ENCODE peak calls at places on chromosome 4, in seven cellular contexts. One of them, this sample, is unnamed. For H3K4me1, the result is how much of the 10 kb centered on the place peaks cover.

GRCh38 chr4:47222276-47222675 is 190.9 kb downstream of the GABRB1 start:
- DNase-seq in tibial artery: no peak
- DNase-seq in esophagus muscularis mucosa: no peak
- DNase-seq in lower lobe of right lung: no peak
- DNase-seq in colonic mucosa: no peak
- DNase-seq in CD4-positive, alpha-beta memory T cell: no peak
- DNase-seq in right lobe of liver: no peak
- DNase-seq in this sample: no peak

GRCh38 chr4:108783666-108784463 is 21.0 kb upstream of the ETNPPL start:
- DNase-seq in tibial artery: no peak
- DNase-seq in esophagus muscularis mucosa: no peak
- DNase-seq in lower lobe of right lung: no peak
- DNase-seq in colonic mucosa: no peak
- DNase-seq in CD4-positive, alpha-beta memory T cell: no peak
- DNase-seq in right lobe of liver: no peak
- DNase-seq in this sample: no peak

GRCh38 chr4:14478504-14478903 is 523.8 kb upstream of the CPEB2 start:
- DNase-seq in tibial artery: no peak
- DNase-seq in esophagus muscularis mucosa: no peak
- DNase-seq in lower lobe of right lung: no peak
- DNase-seq in colonic mucosa: no peak
- DNase-seq in CD4-positive, alpha-beta memory T cell: no peak
- DNase-seq in right lobe of liver: no peak
- DNase-seq in this sample: no peak

GRCh38 chr4:103008875-103009729 is 10.4 kb downstream of the SLC9B1 start:
- DNase-seq in tibial artery: no peak
- DNase-seq in esophagus muscularis mucosa: no peak
- DNase-seq in lower lobe of right lung: no peak
- DNase-seq in colonic mucosa: peak
- DNase-seq in CD4-positive, alpha-beta memory T cell: peak
- DNase-seq in right lobe of liver: no peak
- DNase-seq in this sample: no peak

GRCh38 chr4:168618577-168619265 is 121.9 kb downstream of the PALLD start:
- DNase-seq in tibial artery: no peak
- DNase-seq in esophagus muscularis mucosa: no peak
- DNase-seq in lower lobe of right lung: no peak
- DNase-seq in colonic mucosa: no peak
- DNase-seq in CD4-positive, alpha-beta memory T cell: no peak
- DNase-seq in right lobe of liver: no peak
- DNase-seq in this sample: no peak

GRCh38 chr4:186953601-186954260 is 230.1 kb upstream of the FAT1 start:
- DNase-seq in tibial artery: no peak
- DNase-seq in esophagus muscularis mucosa: no peak
- DNase-seq in lower lobe of right lung: no peak
- DNase-seq in colonic mucosa: no peak
- DNase-seq in CD4-positive, alpha-beta memory T cell: no peak
- DNase-seq in right lobe of liver: no peak
- DNase-seq in this sample: no peak

GRCh38 chr4:114479595-114479994 is 119.0 kb upstream of the UGT8 start:
- DNase-seq in tibial artery: no peak
- DNase-seq in esophagus muscularis mucosa: no peak
- DNase-seq in lower lobe of right lung: no peak
- DNase-seq in colonic mucosa: no peak
- DNase-seq in CD4-positive, alpha-beta memory T cell: no peak
- DNase-seq in right lobe of liver: no peak
- DNase-seq in this sample: no peak

GRCh38 chr4:138182838-138183426 is 59.2 kb downstream of the SLC7A11 start:
- DNase-seq in tibial artery: no peak
- DNase-seq in esophagus muscularis mucosa: no peak
- DNase-seq in lower lobe of right lung: no peak
- DNase-seq in colonic mucosa: no peak
- DNase-seq in CD4-positive, alpha-beta memory T cell: no peak
- DNase-seq in right lobe of liver: no peak
- DNase-seq in this sample: no peak

GRCh38 chr4:113383111-113383785 is 333.8 kb downstream of the ANK2 start:
- DNase-seq in tibial artery: no peak
- DNase-seq in esophagus muscularis mucosa: no peak
- DNase-seq in lower lobe of right lung: no peak
- DNase-seq in colonic mucosa: no peak
- DNase-seq in CD4-positive, alpha-beta memory T cell: no peak
- DNase-seq in right lobe of liver: no peak
- DNase-seq in this sample: no peak

GRCh38 chr4:34323549-34324325 is 1920.6 kb downstream of the ARAP2 start:
- DNase-seq in tibial artery: no peak
- DNase-seq in esophagus muscularis mucosa: no peak
- DNase-seq in lower lobe of right lung: no peak
- DNase-seq in colonic mucosa: no peak
- DNase-seq in CD4-positive, alpha-beta memory T cell: no peak
- DNase-seq in right lobe of liver: no peak
- DNase-seq in this sample: no peak

GRCh38 chr4:141646969-141647368 is 10.6 kb downstream of the IL15 start:
- DNase-seq in tibial artery: no peak
- DNase-seq in esophagus muscularis mucosa: no peak
- DNase-seq in lower lobe of right lung: no peak
- DNase-seq in colonic mucosa: no peak
- DNase-seq in CD4-positive, alpha-beta memory T cell: no peak
- DNase-seq in right lobe of liver: no peak
- DNase-seq in this sample: no peak

GRCh38 chr4:144820706-144821105 is 174.8 kb downstream of the HHIP start:
- DNase-seq in tibial artery: no peak
- DNase-seq in esophagus muscularis mucosa: no peak
- DNase-seq in lower lobe of right lung: no peak
- DNase-seq in colonic mucosa: no peak
- DNase-seq in CD4-positive, alpha-beta memory T cell: no peak
- DNase-seq in right lobe of liver: no peak
- DNase-seq in this sample: no peak

GRCh38 chr4:1348014-1348513 is 1.1 kb downstream of the UVSSA start:
- DNase-seq in tibial artery: no peak
- DNase-seq in esophagus muscularis mucosa: no peak
- DNase-seq in lower lobe of right lung: peak
- DNase-seq in colonic mucosa: peak
- DNase-seq in CD4-positive, alpha-beta memory T cell: no peak
- DNase-seq in right lobe of liver: no peak
- DNase-seq in this sample: no peak

GRCh38 chr4:168803727-168804126 is 206.3 kb downstream of the CBR4 start:
- DNase-seq in tibial artery: no peak
- DNase-seq in esophagus muscularis mucosa: no peak
- DNase-seq in lower lobe of right lung: no peak
- DNase-seq in colonic mucosa: no peak
- DNase-seq in CD4-positive, alpha-beta memory T cell: no peak
- DNase-seq in right lobe of liver: no peak
- DNase-seq in this sample: no peak

GRCh38 chr4:52643846-52644245 is 15.3 kb downstream of the USP46 start:
- DNase-seq in tibial artery: peak
- DNase-seq in esophagus muscularis mucosa: no peak
- DNase-seq in lower lobe of right lung: peak
- DNase-seq in colonic mucosa: no peak
- DNase-seq in CD4-positive, alpha-beta memory T cell: no peak
- DNase-seq in right lobe of liver: peak
- DNase-seq in this sample: peak

GRCh38 chr4:151329217-151330007 is 4.0 kb upstream of the SH3D19 start:
- DNase-seq in tibial artery: no peak
- DNase-seq in esophagus muscularis mucosa: no peak
- DNase-seq in lower lobe of right lung: no peak
- DNase-seq in colonic mucosa: no peak
- DNase-seq in CD4-positive, alpha-beta memory T cell: no peak
- DNase-seq in right lobe of liver: no peak
- DNase-seq in this sample: no peak

GRCh38 chr4:1204286-1204827 is 32.0 kb upstream of the SPON2 start:
- DNase-seq in tibial artery: no peak
- DNase-seq in esophagus muscularis mucosa: no peak
- DNase-seq in lower lobe of right lung: peak
- DNase-seq in colonic mucosa: peak
- DNase-seq in CD4-positive, alpha-beta memory T cell: no peak
- DNase-seq in right lobe of liver: peak
- DNase-seq in this sample: peak

GRCh38 chr4:109729155-109729562 is 711 bp downstream of the PLA2G12A start:
- DNase-seq in tibial artery: no peak
- DNase-seq in esophagus muscularis mucosa: no peak
- DNase-seq in lower lobe of right lung: no peak
- DNase-seq in colonic mucosa: no peak
- DNase-seq in CD4-positive, alpha-beta memory T cell: no peak
- DNase-seq in right lobe of liver: no peak
- DNase-seq in this sample: no peak

GRCh38 chr4:107800058-107800457 is 24.7 kb upstream of the SGMS2 start:
- DNase-seq in tibial artery: no peak
- DNase-seq in esophagus muscularis mucosa: no peak
- DNase-seq in lower lobe of right lung: no peak
- DNase-seq in colonic mucosa: peak
- DNase-seq in CD4-positive, alpha-beta memory T cell: no peak
- DNase-seq in right lobe of liver: peak
- DNase-seq in this sample: no peak

GRCh38 chr4:8745036-8745827 is 126.4 kb downstream of the HMX1 start:
- DNase-seq in tibial artery: peak
- DNase-seq in esophagus muscularis mucosa: no peak
- DNase-seq in lower lobe of right lung: peak
- DNase-seq in colonic mucosa: no peak
- DNase-seq in CD4-positive, alpha-beta memory T cell: no peak
- DNase-seq in right lobe of liver: peak
- DNase-seq in this sample: peak

GRCh38 chr4:136831553-136831952 is 700.7 kb downstream of the PCDH18 start:
- DNase-seq in tibial artery: no peak
- DNase-seq in esophagus muscularis mucosa: no peak
- DNase-seq in lower lobe of right lung: no peak
- DNase-seq in colonic mucosa: no peak
- DNase-seq in CD4-positive, alpha-beta memory T cell: no peak
- DNase-seq in right lobe of liver: no peak
- DNase-seq in this sample: no peak

GRCh38 chr4:90757529-90757928 is 630.3 kb downstream of the CCSER1 start:
- DNase-seq in tibial artery: no peak
- DNase-seq in esophagus muscularis mucosa: no peak
- DNase-seq in lower lobe of right lung: no peak
- DNase-seq in colonic mucosa: no peak
- DNase-seq in CD4-positive, alpha-beta memory T cell: no peak
- DNase-seq in right lobe of liver: no peak
- DNase-seq in this sample: no peak

GRCh38 chr4:181796502-181796901 is 446.7 kb upstream of the TENM3 start:
- DNase-seq in tibial artery: no peak
- DNase-seq in esophagus muscularis mucosa: no peak
- DNase-seq in lower lobe of right lung: no peak
- DNase-seq in colonic mucosa: no peak
- DNase-seq in CD4-positive, alpha-beta memory T cell: no peak
- DNase-seq in right lobe of liver: no peak
- DNase-seq in this sample: no peak

GRCh38 chr4:168585168-168586091 is 88.6 kb downstream of the PALLD start:
- DNase-seq in tibial artery: peak
- DNase-seq in esophagus muscularis mucosa: no peak
- DNase-seq in lower lobe of right lung: peak
- DNase-seq in colonic mucosa: peak
- DNase-seq in CD4-positive, alpha-beta memory T cell: no peak
- DNase-seq in right lobe of liver: peak
- DNase-seq in this sample: peak

GRCh38 chr4:2478220-2478619 is 9.3 kb downstream of the RNF4 start:
- DNase-seq in tibial artery: no peak
- DNase-seq in esophagus muscularis mucosa: no peak
- DNase-seq in lower lobe of right lung: no peak
- DNase-seq in colonic mucosa: no peak
- DNase-seq in CD4-positive, alpha-beta memory T cell: no peak
- DNase-seq in right lobe of liver: no peak
- DNase-seq in this sample: no peak
- H3K4me1 ChIP-seq in tibial artery: half or more
- H3K4me1 ChIP-seq in esophagus muscularis mucosa: half or more
- H3K4me1 ChIP-seq in lower lobe of right lung: half or more
- H3K4me1 ChIP-seq in colonic mucosa: under half
- H3K4me1 ChIP-seq in CD4-positive, alpha-beta memory T cell: half or more
- H3K4me1 ChIP-seq in right lobe of liver: under half
- H3K4me1 ChIP-seq in this sample: under half

GRCh38 chr4:25158817-25159216 is 1.4 kb downstream of the SEPSECS start:
- DNase-seq in tibial artery: no peak
- DNase-seq in esophagus muscularis mucosa: no peak
- DNase-seq in lower lobe of right lung: no peak
- DNase-seq in colonic mucosa: no peak
- DNase-seq in CD4-positive, alpha-beta memory T cell: no peak
- DNase-seq in right lobe of liver: no peak
- DNase-seq in this sample: no peak
- H3K27ac ChIP-seq in tibial artery: no peak
- H3K27ac ChIP-seq in esophagus muscularis mucosa: no peak
- H3K27ac ChIP-seq in lower lobe of right lung: no peak
- H3K27ac ChIP-seq in colonic mucosa: no peak
- H3K27ac ChIP-seq in CD4-positive, alpha-beta memory T cell: no peak
- H3K27ac ChIP-seq in right lobe of liver: peak
- H3K27ac ChIP-seq in this sample: no peak

DNA sequence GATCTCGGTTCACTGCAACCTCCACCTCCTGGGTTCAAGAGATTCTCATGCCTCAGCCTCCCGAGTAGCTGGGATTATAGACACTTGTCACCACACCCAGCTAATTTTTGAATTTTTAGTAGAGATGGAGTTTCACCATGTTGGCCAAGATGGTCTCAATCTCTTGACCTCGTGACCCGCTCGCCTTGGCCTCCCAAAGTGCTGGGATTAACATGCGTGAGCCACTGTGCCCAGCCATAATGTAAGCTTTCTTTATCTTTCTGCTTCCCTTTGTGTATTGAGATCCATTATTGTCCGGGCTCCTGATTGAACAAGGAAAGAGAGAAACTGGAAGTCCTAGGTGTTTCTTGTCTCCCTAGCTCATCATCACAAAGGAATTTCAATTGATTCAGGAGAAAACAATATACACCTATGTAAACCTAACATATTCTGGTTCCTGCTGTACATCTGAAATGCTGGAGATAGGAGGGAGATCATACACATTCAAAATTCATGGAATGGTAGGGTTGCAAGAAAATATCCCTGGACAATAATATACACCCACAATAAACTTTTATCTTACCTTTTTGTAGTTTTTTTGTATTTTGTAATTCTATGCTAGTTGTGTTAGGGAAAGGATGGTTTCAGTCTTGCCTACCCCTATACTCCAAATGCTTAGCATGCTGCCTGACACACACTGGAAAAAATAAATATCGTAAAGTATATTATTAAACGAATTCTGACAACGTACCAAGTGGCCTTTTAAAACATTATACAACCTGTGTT is 194.4 kb upstream of the HS3ST1 start:
- DNase-seq in tibial artery: no peak
- DNase-seq in esophagus muscularis mucosa: no peak
- DNase-seq in lower lobe of right lung: no peak
- DNase-seq in colonic mucosa: no peak
- DNase-seq in CD4-positive, alpha-beta memory T cell: no peak
- DNase-seq in right lobe of liver: no peak
- DNase-seq in this sample: no peak
- H3K4me1 ChIP-seq in tibial artery: under half
- H3K4me1 ChIP-seq in esophagus muscularis mucosa: under half
- H3K4me1 ChIP-seq in lower lobe of right lung: under half
- H3K4me1 ChIP-seq in colonic mucosa: under half
- H3K4me1 ChIP-seq in CD4-positive, alpha-beta memory T cell: under half
- H3K4me1 ChIP-seq in right lobe of liver: under half
- H3K4me1 ChIP-seq in this sample: under half

DNA sequence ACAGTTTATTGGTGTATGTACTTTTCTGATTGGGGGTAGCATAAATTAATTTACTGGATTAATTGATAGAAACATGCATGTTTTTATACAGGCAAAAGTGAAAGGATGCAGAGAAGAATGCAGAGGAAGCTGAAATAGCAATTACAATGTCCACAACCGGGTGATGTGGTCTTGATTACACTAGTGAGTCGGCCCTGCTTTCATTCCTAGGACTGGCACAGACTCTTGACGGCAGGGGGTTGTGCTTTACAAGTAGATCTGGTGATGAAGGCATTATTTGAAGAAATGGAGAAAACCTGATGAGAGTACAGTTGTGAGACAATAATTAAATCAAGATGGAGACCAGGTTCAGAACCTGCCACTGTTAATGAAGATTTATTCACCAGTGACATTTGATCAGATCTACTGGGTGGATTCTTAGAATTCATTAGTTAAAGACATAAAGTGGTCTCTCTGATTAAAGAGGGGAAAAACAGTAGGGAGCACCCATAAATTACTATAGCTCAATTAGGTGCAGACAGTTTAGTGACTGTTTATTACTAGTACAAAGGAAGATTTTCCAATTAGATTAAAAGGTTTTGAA is 747.2 kb downstream of the STPG2 start:
- DNase-seq in tibial artery: no peak
- DNase-seq in esophagus muscularis mucosa: no peak
- DNase-seq in lower lobe of right lung: no peak
- DNase-seq in colonic mucosa: no peak
- DNase-seq in CD4-positive, alpha-beta memory T cell: no peak
- DNase-seq in right lobe of liver: no peak
- DNase-seq in this sample: no peak
- H3K27ac ChIP-seq in tibial artery: no peak
- H3K27ac ChIP-seq in esophagus muscularis mucosa: no peak
- H3K27ac ChIP-seq in lower lobe of right lung: no peak
- H3K27ac ChIP-seq in colonic mucosa: no peak
- H3K27ac ChIP-seq in CD4-positive, alpha-beta memory T cell: no peak
- H3K27ac ChIP-seq in right lobe of liver: no peak
- H3K27ac ChIP-seq in this sample: no peak

This sample was measured in upper lobe of right lung.